ENCODE peak calls at places on chromosomes 16 and 17, in eight cellular contexts. V is stomach, B is uterus, R is NB4, Z is A549, O is body of pancreas, Y is GM12878, I is transverse colon. P is an unnamed sample.

GRCh38 chr16:52366997-52367396 is 179.9 kb downstream of the TOX3 start:
- DNase-seq in O (no peak), V (no peak), Y (no peak), I (no peak), B (no peak), R (no peak), Z (no peak), P (no peak)

GRCh38 chr17:74478369-74479100 is 12.1 kb downstream of the CD300A start:
- DNase-seq in I (peak; percentile 45), R (peak; percentile 87), Y (peak; percentile 69), B (no peak), V (no peak), O (no peak), Z (no peak), P (no peak)

GRCh38 chr16:15950167-15950854 is 895 bp downstream of the ABCC1 start:
- DNase-seq in R (peak; percentile 70), I (peak; percentile 36), O (peak; percentile 26), V (peak; percentile 28), Y (no peak), B (peak; percentile 22), Z (no peak), P (no peak)

GRCh38 chr16:30949655-30950515 is 1.0 kb downstream of the ORAI3 start:
- DNase-seq in I (peak; percentile 84), O (peak; percentile 69), B (peak; percentile 80), R (peak; percentile 94), V (peak; percentile 67), Z (peak; percentile 19), Y (peak; percentile 71), P (peak; percentile 97)

GRCh38 chr17:2950846-2951245 is 112.6 kb downstream of the OR1D5 start:
- DNase-seq in O (no peak), R (no peak), B (no peak), V (no peak), Y (no peak), I (no peak), Z (no peak), P (no peak)

GRCh38 chr17:75695141-75695829 is 26.0 kb upstream of the ITGB4 start:
- DNase-seq in R (no peak), V (no peak), I (no peak), Y (no peak), Z (no peak), O (no peak), B (no peak), P (no peak)

GRCh38 chr16:69199382-69199781 is 12.4 kb downstream of the SNTB2 start:
- DNase-seq in Z (no peak), B (peak; percentile 74), O (no peak), I (no peak), Y (no peak), R (peak; percentile 66), V (no peak), P (peak; percentile 88)

GRCh38 chr17:39224778-39225307 is 902 bp downstream of the STAC2 start:
- DNase-seq in R (no peak), Y (no peak), B (no peak), O (no peak), Z (no peak), I (no peak), V (no peak), P (no peak)

GRCh38 chr16:52050418-52050817 is 496.5 kb downstream of the TOX3 start:
- DNase-seq in I (no peak), B (no peak), Y (no peak), Z (no peak), R (peak; percentile 41), V (no peak), O (no peak), P (no peak)

GRCh38 chr17:61335845-61336655 is 63.6 kb upstream of the TBX2 start:
- DNase-seq in Z (no peak), R (no peak), O (peak; percentile 74), I (no peak), B (no peak), Y (no peak), V (peak; percentile 72), P (no peak)

GRCh38 chr16:78005881-78006280 is 16.5 kb upstream of the CLEC3A start:
- DNase-seq in I (no peak), R (peak; percentile 50), B (no peak), Y (no peak), O (no peak), V (no peak), Z (peak; percentile 7), P (no peak)

GRCh38 chr16:67459066-67459857 is 21.7 kb downstream of the ATP6V0D1 start:
- DNase-seq in O (peak; percentile 94), Y (no peak), V (peak; percentile 87), Z (no peak), R (no peak), I (peak; percentile 78), B (peak; percentile 57), P (no peak)

GRCh38 chr17:66260265-66260664 is 31.1 kb upstream of the APOH start:
- DNase-seq in Y (no peak), R (no peak), O (no peak), B (no peak), I (no peak), Z (no peak), V (no peak), P (no peak)

GRCh38 chr16:67883146-67883871 is 1.4 kb upstream of the NRN1L start:
- DNase-seq in I (peak; percentile 43), Y (no peak), B (no peak), V (no peak), Z (no peak), O (no peak), R (no peak), P (no peak)

GRCh38 chr17:48456584-48456983 is 26.6 kb upstream of the SKAP1 start:
- DNase-seq in Y (no peak), Z (no peak), R (no peak), V (no peak), O (no peak), I (no peak), B (no peak), P (no peak)

GRCh38 chr16:23434380-23434779 is 18.6 kb downstream of the COG7 start:
- DNase-seq in O (peak; percentile 22), Y (peak; percentile 40), R (peak; percentile 78), Z (peak; percentile 33), V (no peak), B (no peak), I (no peak), P (no peak)

GRCh38 chr16:50453446-50453845 is 84.7 kb upstream of the BRD7 start:
- DNase-seq in V (no peak), B (no peak), Y (no peak), I (no peak), O (no peak), R (no peak), Z (no peak), P (no peak)

GRCh38 chr16:66616169-66616568 is 11.7 kb downstream of the CMTM3 start:
- DNase-seq in I (no peak), O (no peak), Y (no peak), R (no peak), V (no peak), Z (no peak), B (no peak), P (no peak)

GRCh38 chr17:77453613-77454559 is 313.1 kb downstream of the SEC14L1 start:
- DNase-seq in Y (no peak), R (no peak), Z (no peak), O (peak; percentile 63), V (peak; percentile 85), I (peak; percentile 89), B (no peak), P (no peak)
- TF ChIP-seq POLR2A in Y (peak; percentile 57), R (no peak), Z (no peak), O (no peak), V (no peak), I (peak; percentile 19), B (no peak), P (no peak)

GRCh38 chr16:74107795-74108610 is 188.6 kb upstream of the PSMD7 start:
- DNase-seq in R (peak; percentile 76), Y (peak; percentile 16), I (peak; percentile 63), B (no peak), V (peak; percentile 69), Z (peak; percentile 42), O (peak; percentile 84), P (no peak)
- H3K4me3 ChIP-seq in R (peak overlapping the region; percentile 30), Y (no peak overlapping the region), I (peak overlapping the region; percentile 13), B (no peak overlapping the region), V (peak overlapping the region; percentile 25), Z (peak overlapping the region; percentile 35), O (no peak overlapping the region), P (no peak overlapping the region)

DNA sequence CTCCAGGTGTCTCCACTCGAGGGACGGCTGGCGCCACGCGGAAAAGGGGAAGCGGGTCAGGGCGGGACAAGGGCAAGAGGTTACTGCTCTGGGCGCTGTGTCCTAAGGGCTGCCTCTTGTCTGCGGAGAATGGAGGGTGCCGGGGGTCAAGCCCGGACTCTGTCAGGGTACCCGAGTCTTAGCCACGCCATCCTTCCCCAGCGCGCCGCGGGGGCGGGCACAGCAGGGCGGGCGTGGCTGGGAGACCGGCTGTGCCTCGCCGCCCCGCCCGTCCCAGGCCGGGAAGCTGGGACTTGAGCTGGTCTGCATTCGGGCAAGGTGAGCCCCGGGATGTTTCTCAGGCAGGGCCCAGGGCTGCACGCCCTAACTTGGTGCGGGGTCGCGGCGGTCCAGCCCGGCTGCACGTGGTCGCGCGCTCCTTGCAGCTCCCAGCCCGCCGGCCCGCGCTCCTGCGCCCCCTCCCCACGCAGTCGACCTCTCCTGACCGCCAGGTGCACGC is 6.2 kb upstream of the ACTG1 start:
- DNase-seq in Y (no peak), Z (peak; percentile 55), O (peak; percentile 69), B (peak; percentile 55), V (peak; percentile 70), I (peak; percentile 78), R (no peak), P (no peak)
- TF ChIP-seq POLR2A in Y (peak; percentile 39), Z (peak; percentile 48), O (peak; percentile 24), B (no peak), V (no peak), I (peak; percentile 58), R (no peak), P (no peak)

GRCh38 chr17:13087802-13088201 is 70.0 kb upstream of the ELAC2 start:
- DNase-seq in Z (no peak), Y (no peak), R (no peak), I (no peak), V (no peak), O (no peak), B (no peak), P (no peak)

GRCh38 chr17:13085578-13085977 is 67.8 kb upstream of the ELAC2 start:
- DNase-seq in O (no peak), B (no peak), Y (no peak), I (no peak), Z (no peak), R (no peak), V (no peak), P (no peak)

GRCh38 chr17:13084420-13084819 is 66.6 kb upstream of the ELAC2 start:
- DNase-seq in R (no peak), Y (no peak), B (no peak), I (no peak), V (no peak), Z (no peak), O (no peak), P (no peak)

GRCh38 chr17:13088666-13089065 is 70.8 kb upstream of the ELAC2 start:
- DNase-seq in V (no peak), R (no peak), B (no peak), O (no peak), I (no peak), Z (no peak), Y (no peak), P (no peak)

DNA sequence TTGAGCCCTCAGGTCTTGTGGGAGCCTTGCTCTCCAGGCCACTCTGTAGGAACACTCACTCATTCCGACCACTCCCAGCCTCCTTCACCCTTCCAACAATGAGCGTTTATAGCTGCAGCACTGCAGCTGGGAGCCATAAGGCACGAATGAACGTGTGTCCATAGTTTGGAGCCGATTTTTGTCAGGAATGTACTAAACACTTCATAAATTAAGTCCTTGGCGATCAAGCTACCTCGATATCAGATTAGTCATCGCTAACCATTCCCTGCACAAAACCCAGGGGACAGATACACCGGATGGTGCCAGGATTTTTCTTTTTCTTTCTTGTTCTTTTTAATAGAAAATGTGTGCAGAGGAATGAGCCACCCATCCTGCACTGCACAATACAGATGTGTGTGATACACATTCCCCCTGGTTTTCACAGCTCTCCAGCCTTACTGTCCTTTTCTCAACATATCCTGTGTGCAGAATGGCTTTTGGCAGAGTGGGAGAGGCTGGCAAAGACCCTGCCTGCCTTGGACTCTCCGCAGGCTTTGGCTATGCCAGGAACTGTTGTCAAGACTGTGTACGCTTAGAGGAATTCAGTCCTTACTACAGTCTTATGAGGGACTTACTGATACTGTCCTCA is 68.4 kb upstream of the ELAC2 start:
- DNase-seq in R (no peak), O (no peak), V (no peak), I (no peak), Z (no peak), Y (no peak), B (no peak), P (peak; percentile 21)
- H3K4me3 ChIP-seq in R (no peak overlapping the region), O (no peak overlapping the region), V (no peak overlapping the region), I (no peak overlapping the region), Z (no peak overlapping the region), Y (no peak overlapping the region), B (no peak overlapping the region), P (no peak overlapping the region)